ENCODE peak calls at places on chromosome 19, in six cellular contexts. Q is GM12878, E is HCT116, H is H1, C is K562, D is HepG2. Z is an unnamed sample.

GRCh38 chr19:35353635-35354034 is 4.6 kb upstream of the FFAR3 start:
- DNase-seq in Q (no peak), E (no peak), H (no peak), C (no peak), D (no peak), Z (no peak)

GRCh38 chr19:2663920-2664571 is 38.4 kb downstream of the GNG7 start:
- DNase-seq in Q (no peak), E (no peak), H (no peak), C (no peak), D (no peak), Z (no peak)

GRCh38 chr19:2477732-2478191 is 1.8 kb downstream of the GADD45B start:
- DNase-seq in Q (no peak), E (no peak), H (no peak), C (no peak), D (no peak), Z (no peak)

GRCh38 chr19:52524086-52524485 is 3.4 kb upstream of the ZNF808 start:
- DNase-seq in Q (no peak), E (no peak), H (no peak), C (no peak), D (no peak), Z (no peak)

GRCh38 chr19:14073925-14074838 is 1.6 kb downstream of the MISP3 start:
- DNase-seq in Q (no peak), E (no peak), H (no peak), C (peak; percentile 42), D (no peak), Z (no peak)

GRCh38 chr19:32350492-32350891 is 5.1 kb downstream of the ZNF507 start:
- DNase-seq in Q (no peak), E (no peak), H (no peak), C (no peak), D (peak; percentile 84), Z (no peak)

GRCh38 chr19:42201489-42202289 is 15.8 kb downstream of the DEDD2 start:
- DNase-seq in Q (peak; percentile 68), E (no peak), H (no peak), C (no peak), D (no peak), Z (no peak)

GRCh38 chr19:41426952-41427646 is at the start of gene B3GNT8:
- DNase-seq in Q (no peak), E (no peak), H (peak; percentile 56), C (peak; percentile 94), D (peak; percentile 59), Z (peak; percentile 89)

GRCh38 chr19:4694211-4694987 is 24.3 kb upstream of the MYDGF start:
- DNase-seq in Q (no peak), E (peak; percentile 93), H (no peak), C (peak; percentile 54), D (no peak), Z (no peak)

GRCh38 chr19:10835089-10835753 is 791 bp downstream of the TMED1 start:
- DNase-seq in Q (no peak), E (no peak), H (no peak), C (no peak), D (no peak), Z (no peak)

GRCh38 chr19:58196911-58197616 is 14.2 kb downstream of the ZNF274 start:
- DNase-seq in Q (no peak), E (no peak), H (no peak), C (no peak), D (peak; percentile 10), Z (no peak)

GRCh38 chr19:10643968-10644290 is 10.2 kb upstream of the ILF3 start:
- DNase-seq in Q (no peak), E (no peak), H (no peak), C (no peak), D (no peak), Z (no peak)

GRCh38 chr19:9018163-9018875 is 8.1 kb upstream of the MUC16 start:
- DNase-seq in Q (no peak), E (peak; percentile 82), H (no peak), C (no peak), D (no peak), Z (no peak)

GRCh38 chr19:2695288-2695866 is 7.1 kb downstream of the GNG7 start:
- DNase-seq in Q (no peak), E (no peak), H (no peak), C (no peak), D (no peak), Z (no peak)

GRCh38 chr19:45784096-45784495 is 1.8 kb upstream of the DMPK start:
- DNase-seq in Q (no peak), E (no peak), H (no peak), C (no peak), D (no peak), Z (no peak)

GRCh38 chr19:43532571-43532961 is 422 bp upstream of the ZNF575 start:
- DNase-seq in Q (no peak), E (peak; percentile 65), H (no peak), C (no peak), D (no peak), Z (peak; percentile 24)

GRCh38 chr19:1621021-1621420 is 15.8 kb upstream of the UQCR11 start:
- DNase-seq in Q (no peak), E (no peak), H (no peak), C (no peak), D (no peak), Z (no peak)

GRCh38 chr19:40184273-40184672 is 7.0 kb upstream of the MAP3K10 start:
- DNase-seq in Q (no peak), E (no peak), H (no peak), C (no peak), D (no peak), Z (no peak)

GRCh38 chr19:4575978-4576933 is 16.8 kb upstream of the SEMA6B start:
- DNase-seq in Q (no peak), E (no peak), H (no peak), C (peak; percentile 74), D (peak; percentile 61), Z (peak; percentile 89)

GRCh38 chr19:43525836-43526771 is 897 bp downstream of the ETHE1 start:
- DNase-seq in Q (no peak), E (no peak), H (no peak), C (peak; percentile 20), D (no peak), Z (peak; percentile 33)

GRCh38 chr19:28313633-28314032 is 899.3 kb downstream of the UQCRFS1 start:
- DNase-seq in Q (no peak), E (no peak), H (no peak), C (no peak), D (no peak), Z (no peak)

GRCh38 chr19:19662344-19662743 is 1.1 kb downstream of the ATP13A1 start:
- DNase-seq in Q (no peak), E (no peak), H (no peak), C (no peak), D (no peak), Z (no peak)

GRCh38 chr19:6677495-6677894 is 7.5 kb upstream of the TNFSF14 start:
- DNase-seq in Q (no peak), E (no peak), H (no peak), C (no peak), D (no peak), Z (no peak)

GRCh38 chr19:6676288-6676687 is 6.3 kb upstream of the TNFSF14 start:
- DNase-seq in Q (no peak), E (no peak), H (no peak), C (no peak), D (no peak), Z (no peak)

GRCh38 chr19:6678690-6679109 is 8.7 kb upstream of the TNFSF14 start:
- DNase-seq in Q (no peak), E (no peak), H (no peak), C (no peak), D (no peak), Z (no peak)

GRCh38 chr19:6679139-6679538 is 9.2 kb upstream of the TNFSF14 start:
- DNase-seq in Q (no peak), E (no peak), H (no peak), C (no peak), D (no peak), Z (no peak)

DNA sequence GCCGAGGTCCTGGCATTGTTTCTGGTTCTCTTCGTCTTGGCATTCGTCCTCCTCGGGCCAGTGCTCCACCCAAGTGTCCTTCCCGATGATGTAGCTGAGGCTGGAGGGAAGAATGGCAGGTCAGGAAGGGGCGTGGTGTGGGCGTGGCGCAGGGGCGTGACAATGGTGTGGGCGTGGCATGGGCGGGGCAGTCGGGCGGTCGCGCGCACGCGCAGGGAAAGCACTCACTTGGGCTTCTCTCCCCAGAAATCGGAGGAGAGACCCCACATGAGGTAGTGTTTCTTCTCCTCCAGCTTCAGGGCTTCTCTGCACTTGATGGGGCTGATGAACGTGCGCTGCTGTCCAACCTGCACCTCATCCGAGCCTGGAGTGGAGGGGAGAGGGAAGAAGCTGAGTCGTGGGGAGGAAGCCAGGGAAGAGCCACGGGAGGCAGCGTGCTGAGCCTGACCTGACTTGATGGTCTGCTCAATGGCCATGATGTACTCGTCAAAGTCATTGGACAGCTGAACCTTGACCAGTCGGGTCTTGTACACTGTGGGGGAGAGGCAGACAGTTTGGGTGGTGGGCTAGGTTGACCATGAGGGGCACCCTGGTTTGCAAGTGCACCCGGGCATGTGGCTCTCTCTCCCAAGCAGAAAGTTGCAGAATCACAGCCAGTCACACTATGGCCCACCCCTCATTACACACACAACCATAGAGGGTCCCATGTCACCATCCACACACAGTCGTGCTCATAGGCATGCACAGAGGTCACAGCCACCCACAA is 8.1 kb upstream of the TNFSF14 start:
- DNase-seq in Q (no peak), E (no peak), H (no peak), C (peak; percentile 94), D (no peak), Z (peak; percentile 75)
- TF ChIP-seq SP1 in Q (no peak), E (no peak), H (peak; percentile 61), C (peak; percentile 99), D (no peak), Z (peak; percentile 43)

GRCh38 chr19:15264061-15264932 is 32.0 kb upstream of the EPHX3 start:
- DNase-seq in Q (no peak), E (peak; percentile 45), H (peak; percentile 51), C (peak; percentile 65), D (peak; percentile 56), Z (peak; percentile 88)
- TF ChIP-seq MAX in Q (no peak), E (no peak), H (peak; percentile 36), C (no peak), D (peak; percentile 45), Z (no peak)

DNA sequence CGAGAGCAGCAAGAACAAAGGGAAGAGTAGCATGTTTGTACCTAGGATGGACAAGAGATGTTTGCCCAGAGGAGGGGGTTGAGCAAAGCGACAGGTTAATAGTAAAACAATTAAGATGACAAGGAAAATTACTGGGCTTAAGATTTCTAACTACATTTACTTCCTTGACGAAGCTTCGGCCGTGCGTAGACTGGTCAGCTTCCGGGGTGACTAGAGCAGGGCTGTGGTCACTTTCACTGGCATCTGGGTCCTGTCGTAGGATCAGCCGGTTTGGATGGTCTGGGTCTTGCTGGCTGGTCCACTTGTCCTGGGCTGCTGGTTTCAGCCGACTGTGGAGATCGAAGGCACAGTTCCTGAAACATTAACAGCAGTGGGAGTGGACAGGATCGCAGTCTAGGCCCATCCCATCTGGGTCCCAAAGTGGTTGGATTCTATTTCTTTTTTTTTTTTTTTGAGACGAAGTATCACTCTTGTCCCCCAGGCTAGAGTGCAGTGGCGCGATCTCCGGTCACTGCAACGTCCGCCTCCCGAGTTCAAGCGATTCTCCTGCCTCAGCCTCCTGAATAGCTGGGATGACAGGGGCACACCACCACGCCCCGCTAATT is 5.0 kb upstream of the BSG start:
- DNase-seq in Q (no peak), E (no peak), H (no peak), C (no peak), D (no peak), Z (no peak)
- TF ChIP-seq SP1 in Q (no peak), E (no peak), H (no peak), C (no peak), D (no peak), Z (no peak)

DNA sequence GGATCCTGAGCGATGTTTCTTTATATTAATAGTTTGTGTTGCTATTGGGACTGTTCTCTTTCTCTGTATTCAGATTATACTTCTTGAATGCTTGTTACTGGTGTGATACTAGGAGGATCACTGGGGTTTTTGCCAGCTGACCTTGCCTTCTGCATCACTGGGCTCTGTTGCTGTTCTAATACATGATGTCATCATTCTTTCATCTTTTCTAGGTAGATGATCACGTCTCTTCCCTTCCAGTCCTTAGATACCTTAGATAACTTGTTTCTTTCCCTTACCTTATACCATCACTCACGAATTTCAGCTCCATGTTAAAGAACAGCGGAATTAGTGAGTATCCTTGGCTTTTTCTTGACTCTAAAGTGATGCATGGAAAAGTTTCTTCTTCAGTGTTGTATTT is at the start of gene OR10H3:
- DNase-seq in Q (no peak), E (no peak), H (no peak), C (no peak), D (no peak), Z (no peak)
- TF ChIP-seq MAX in Q (no peak), E (no peak), H (no peak), C (no peak), D (no peak), Z (no peak)

Z was measured in WTC11.